ENCODE peak calls at places on chromosomes 13 and 19, in four cellular contexts. S is stimulated activated CD8-positive, alpha-beta memory T cell treated with anti-CD3 and anti-CD28 coated beads, Interleukin-15, amount 100 ng/mL, for 1 hour; V is cardiac fibroblast; K is LoVo. E is an unnamed sample.

GRCh38 chr19:3073159-3073563 is 10.9 kb upstream of the TLE5 start:
- DNase-seq in K (no peak), S (no peak), V (peak; percentile 93), E (peak; percentile 48)

GRCh38 chr19:13015361-13016231 is 20.3 kb downstream of the NFIX start:
- DNase-seq in V (peak; percentile 57), K (no peak), S (no peak), E (no peak)

GRCh38 chr13:42706286-42706685 is 75.1 kb upstream of the FAM216B start:
- DNase-seq in K (no peak), S (no peak), V (no peak), E (no peak)

GRCh38 chr13:70817571-70817970 is 709.3 kb upstream of the KLHL1 start:
- DNase-seq in S (no peak), V (no peak), K (no peak), E (no peak)

GRCh38 chr19:33868821-33869412 is 72.2 kb downstream of the KCTD15 start:
- DNase-seq in S (no peak), V (peak; percentile 51), K (no peak), E (peak; percentile 43)

GRCh38 chr19:14830702-14831101 is 4.3 kb downstream of the OR7A5 start:
- DNase-seq in K (no peak), S (no peak), V (no peak), E (no peak)

GRCh38 chr19:40804783-40805242 is 5.8 kb downstream of the EGLN2 start:
- DNase-seq in K (no peak), V (no peak), S (no peak), E (no peak)

GRCh38 chr13:99417151-99417820 is 84.0 kb upstream of the TM9SF2 start:
- DNase-seq in S (no peak), V (no peak), K (no peak), E (no peak)

GRCh38 chr13:23175920-23176319 is 4.9 kb upstream of the SGCG start:
- DNase-seq in S (no peak), V (peak; percentile 5), K (no peak), E (peak; percentile 19)

GRCh38 chr19:5586300-5587070 is 18.7 kb upstream of the TINCR start:
- DNase-seq in V (no peak), S (no peak), K (no peak), E (no peak)

GRCh38 chr19:3618144-3618810 is 8.3 kb downstream of the CACTIN start:
- DNase-seq in S (no peak), V (peak; percentile 60), K (peak; percentile 27), E (peak; percentile 38)

GRCh38 chr13:43229506-43229905 is 206.1 kb downstream of the DNAJC15 start:
- DNase-seq in S (no peak), K (no peak), V (peak; percentile 64), E (no peak)

GRCh38 chr13:26710166-26710565 is 50.4 kb downstream of the GPR12 start:
- DNase-seq in S (no peak), K (no peak), V (no peak), E (no peak)

E was measured in endothelial cell of umbilical vein.